ENCODE peak calls at places on chromosomes 6 and 20, in four cellular contexts. M is fibroblast of the aortic adventitia, Z is epithelial cell of esophagus, T is BE2C. N is an unnamed sample.

GRCh38 chr6:16409531-16410441 is 171.4 kb downstream of the GMPR start:
- DNase-seq in M (peak), Z (peak), T (peak), N (peak)

GRCh38 chr6:30548375-30548774 is 7.9 kb downstream of the GNL1 start:
- DNase-seq in M (peak), Z (no peak), T (no peak), N (peak)

GRCh38 chr20:43766395-43766794 is 39.6 kb upstream of the GTSF1L start:
- DNase-seq in M (no peak), Z (no peak), T (no peak), N (peak)

GRCh38 chr20:10078403-10078802 is 43.6 kb downstream of the ANKEF1 start:
- DNase-seq in M (no peak), Z (no peak), T (no peak), N (no peak)

GRCh38 chr20:62455929-62456328 is 19.9 kb downstream of the GATA5 start:
- DNase-seq in M (no peak), Z (no peak), T (peak), N (no peak)

GRCh38 chr6:169689247-169689646 is 12.6 kb downstream of the WDR27 start:
- DNase-seq in M (peak), Z (peak), T (no peak), N (peak)

GRCh38 chr20:61041481-61041880 is 210.6 kb upstream of the CDH4 start:
- DNase-seq in M (no peak), Z (no peak), T (no peak), N (no peak)

GRCh38 chr6:5995705-5996686 is 10.7 kb downstream of the NRN1 start:
- DNase-seq in M (peak), Z (peak), T (peak), N (peak)

GRCh38 chr6:159074120-159074684 is 29.4 kb upstream of the TAGAP start:
- DNase-seq in M (peak), Z (peak), T (peak), N (no peak)

GRCh38 chr6:1029196-1029595 is 282.7 kb upstream of the FOXQ1 start:
- DNase-seq in M (no peak), Z (no peak), T (no peak), N (no peak)

GRCh38 chr20:57659131-57659788 is 39.0 kb upstream of the ZBP1 start:
- DNase-seq in M (no peak), Z (no peak), T (no peak), N (no peak)

GRCh38 chr6:76351275-76351674 is 278.8 kb upstream of the IMPG1 start:
- DNase-seq in M (no peak), Z (peak), T (no peak), N (no peak)

GRCh38 chr6:159463440-159463839 is 229.6 kb downstream of the SOD2 start:
- DNase-seq in M (peak), Z (no peak), T (no peak), N (no peak)

GRCh38 chr6:140854363-140854762 is 1278.4 kb upstream of the GJE1 start:
- DNase-seq in M (peak), Z (no peak), T (no peak), N (no peak)

GRCh38 chr6:42028234-42029061 is 21.9 kb upstream of the TAF8 start:
- DNase-seq in M (peak), Z (peak), T (peak), N (peak)

GRCh38 chr6:103236923-103237322 is 1622.8 kb downstream of the HACE1 start:
- DNase-seq in M (no peak), Z (no peak), T (no peak), N (no peak)

GRCh38 chr6:86969573-86969972 is 32.2 kb downstream of the HTR1E start:
- DNase-seq in M (no peak), Z (peak), T (no peak), N (peak)

GRCh38 chr6:86937219-86938079 is at the start of gene HTR1E:
- DNase-seq in M (peak), Z (peak), T (peak), N (peak)

GRCh38 chr6:42301986-42302385 is 84.3 kb upstream of the MRPS10 start:
- DNase-seq in M (no peak), Z (no peak), T (no peak), N (no peak)

GRCh38 chr6:73525546-73526330 is 4.9 kb upstream of the EEF1A1 start:
- DNase-seq in M (peak), Z (no peak), T (no peak), N (no peak)

GRCh38 chr6:135066397-135066796 is 11.8 kb upstream of the HBS1L start:
- DNase-seq in M (no peak), Z (no peak), T (no peak), N (no peak)
- H3K4me3 ChIP-seq in M (no peak), Z (no peak), T (no peak), N (no peak)

DNA sequence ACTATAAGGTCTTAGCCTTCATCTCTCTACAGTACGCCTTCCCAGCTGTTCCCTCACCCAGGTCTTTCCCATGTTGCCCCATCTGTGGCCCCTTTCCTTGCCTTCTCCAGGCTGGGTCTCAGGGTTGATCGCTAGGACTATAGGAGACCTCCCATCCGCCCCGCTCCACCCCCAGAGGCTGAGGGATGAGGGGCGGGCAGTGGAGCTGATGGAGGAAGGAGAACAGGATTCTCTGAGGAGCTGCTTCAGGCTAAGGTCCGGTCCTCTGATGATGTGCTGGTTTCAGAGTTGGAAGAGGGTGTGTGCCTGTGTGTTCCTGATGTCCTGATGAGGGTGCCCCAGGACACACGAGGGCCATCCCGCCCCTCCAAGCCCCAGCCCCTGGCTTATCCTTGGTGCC is 154.8 kb upstream of the QKI start:
- DNase-seq in M (no peak), Z (no peak), T (no peak), N (no peak)
- H3K4me3 ChIP-seq in M (no peak), Z (no peak), T (no peak), N (no peak)

GRCh38 chr6:38040254-38040653 is 220.7 kb downstream of the ZFAND3 start:
- DNase-seq in M (no peak), Z (no peak), T (no peak), N (no peak)

GRCh38 chr6:38043259-38043753 is 223.8 kb downstream of the ZFAND3 start:
- DNase-seq in M (no peak), Z (no peak), T (no peak), N (no peak)

GRCh38 chr6:38047562-38047961 is 228.0 kb downstream of the ZFAND3 start:
- DNase-seq in M (no peak), Z (no peak), T (no peak), N (no peak)

DNA sequence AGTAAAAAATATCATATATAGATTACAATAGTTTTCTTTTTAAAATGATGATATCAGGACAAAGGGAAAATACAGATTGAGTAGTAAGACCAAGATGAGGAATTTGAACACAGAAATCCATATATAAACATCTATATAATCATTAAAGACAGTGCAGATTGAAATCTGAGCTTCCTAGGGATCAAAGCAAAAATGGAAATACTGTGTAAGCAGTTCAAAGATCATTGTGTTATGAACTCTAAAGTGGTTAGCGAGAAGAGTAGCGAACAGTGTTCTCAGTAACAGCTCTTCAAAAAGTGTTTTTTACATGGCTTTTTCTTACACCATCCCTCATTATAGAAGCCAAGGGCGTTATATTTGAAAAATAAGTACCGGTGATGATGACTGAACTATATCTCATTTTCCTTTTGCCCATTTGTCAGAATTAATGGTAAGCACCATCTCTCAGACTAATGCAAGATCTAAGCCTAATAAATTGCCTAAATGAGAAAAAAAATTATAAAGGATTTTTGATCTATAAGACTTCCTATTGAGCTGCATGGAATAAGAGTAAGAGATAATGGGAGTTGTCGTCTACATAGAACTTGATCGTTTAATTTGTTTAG is 226.3 kb downstream of the ZFAND3 start:
- DNase-seq in M (no peak), Z (no peak), T (no peak), N (no peak)
- H3K4me3 ChIP-seq in M (no peak), Z (no peak), T (no peak), N (no peak)

GRCh38 chr6:75280131-75280855 is 4.3 kb downstream of the TMEM30A start:
- DNase-seq in M (peak), Z (no peak), T (no peak), N (no peak)

GRCh38 chr6:75283907-75284284 is 696 bp downstream of the TMEM30A start:
- DNase-seq in M (no peak), Z (no peak), T (no peak), N (no peak)

GRCh38 chr6:75282706-75283105 is 1.9 kb downstream of the TMEM30A start:
- DNase-seq in M (no peak), Z (peak), T (no peak), N (no peak)

GRCh38 chr6:75279418-75279817 is 5.2 kb downstream of the TMEM30A start:
- DNase-seq in M (peak), Z (no peak), T (no peak), N (no peak)

GRCh38 chr6:75281643-75282042 is 2.9 kb downstream of the TMEM30A start:
- DNase-seq in M (no peak), Z (no peak), T (no peak), N (no peak)
- H3K4me3 ChIP-seq in M (peak), Z (peak), T (no peak), N (no peak)

DNA sequence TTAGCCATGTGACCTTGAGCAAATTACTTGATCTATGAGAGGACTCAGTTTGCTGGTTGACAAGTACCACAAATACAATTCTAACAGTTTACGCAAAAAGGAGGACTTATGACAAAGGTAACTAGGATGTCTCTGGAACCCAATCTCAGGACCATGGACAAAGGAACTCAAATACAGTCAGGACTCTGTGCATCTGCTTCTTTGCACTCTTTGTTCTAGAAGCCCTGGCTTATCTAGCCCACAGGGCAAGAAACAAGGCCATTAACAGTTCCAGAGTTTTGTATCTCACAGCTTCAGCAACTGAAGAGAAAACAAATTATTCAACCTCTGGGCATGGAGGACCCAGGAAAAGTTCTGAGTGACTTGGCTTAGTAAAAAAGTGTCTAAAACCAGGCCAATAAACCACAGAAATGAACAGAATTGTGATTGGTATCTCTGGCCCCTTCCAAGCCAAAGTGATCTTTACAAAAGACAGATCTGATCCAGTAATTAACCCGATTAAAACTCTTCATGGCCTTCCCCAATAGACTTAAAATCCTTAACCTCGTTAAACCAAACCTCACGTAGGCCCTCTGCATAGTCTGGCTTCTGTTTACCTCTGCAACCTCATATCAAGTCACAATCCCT is 5.9 kb downstream of the WASF1 start:
- DNase-seq in M (no peak), Z (peak), T (no peak), N (no peak)
- H3K4me3 ChIP-seq in M (no peak), Z (no peak), T (peak), N (no peak)

GRCh38 chr20:4171538-4172116 is 156.3 kb upstream of the RNF24 start:
- DNase-seq in M (peak), Z (no peak), T (no peak), N (no peak)
- H3K4me3 ChIP-seq in M (peak), Z (no peak), T (peak), N (no peak)

DNA sequence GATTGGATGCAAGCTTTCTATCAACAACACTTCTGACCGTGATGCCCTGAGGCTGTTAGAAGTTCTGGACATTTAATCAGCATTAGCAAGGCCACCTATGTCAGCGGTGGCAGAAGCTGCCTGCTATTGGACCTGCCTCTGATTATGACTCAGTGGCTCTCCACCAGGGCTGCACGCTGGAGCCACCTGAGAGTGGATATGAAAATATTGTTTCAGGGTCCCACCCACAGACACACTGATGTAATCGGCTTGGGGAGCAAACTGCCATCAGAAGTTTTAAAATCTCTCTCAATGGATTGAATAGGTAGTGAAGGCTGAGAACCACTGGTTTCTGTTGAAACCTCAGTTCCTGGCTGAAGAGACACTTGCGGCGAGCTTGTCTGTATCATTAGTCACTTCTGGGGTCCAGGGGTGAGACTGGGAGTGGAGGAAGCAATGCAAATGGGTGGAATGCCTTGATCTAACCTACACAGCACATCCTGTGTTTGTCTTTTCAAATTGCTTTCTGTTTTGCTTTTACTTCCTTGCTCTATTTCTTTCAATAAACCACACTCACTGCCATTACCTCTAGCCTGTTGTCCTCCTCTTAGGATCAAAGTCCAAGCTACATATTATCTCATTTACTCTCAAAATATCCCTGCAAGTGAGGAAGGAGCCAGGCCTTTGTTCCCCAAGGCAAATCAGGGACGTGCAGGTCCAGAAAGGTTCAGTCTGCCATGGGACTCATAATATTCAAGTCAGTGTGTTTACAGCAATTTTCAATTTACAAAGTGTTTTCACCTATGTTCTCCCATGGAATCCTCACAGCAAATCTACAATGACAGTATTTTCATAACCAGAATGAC is 4.2 kb downstream of the CLIC5 start:
- DNase-seq in M (no peak), Z (no peak), T (no peak), N (no peak)
- H3K4me3 ChIP-seq in M (no peak), Z (no peak), T (no peak), N (no peak)

DNA sequence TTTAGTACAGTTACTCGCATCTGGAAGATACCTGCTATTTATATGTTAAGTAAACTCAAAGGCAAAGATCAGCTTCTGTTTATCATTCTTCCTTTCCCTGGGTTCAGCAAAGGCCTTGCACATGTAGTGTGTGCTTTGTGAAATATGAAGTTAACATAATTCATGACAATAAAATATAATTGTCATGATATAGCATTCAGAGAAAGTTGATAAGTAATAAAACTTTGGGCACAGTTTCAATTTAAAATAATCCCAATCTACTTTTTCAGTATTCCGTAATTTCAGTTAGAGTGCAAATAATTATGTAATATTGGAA is 51.9 kb upstream of the ZNF217 start:
- DNase-seq in M (no peak), Z (no peak), T (no peak), N (no peak)
- H3K4me3 ChIP-seq in M (no peak), Z (no peak), T (no peak), N (no peak)

DNA sequence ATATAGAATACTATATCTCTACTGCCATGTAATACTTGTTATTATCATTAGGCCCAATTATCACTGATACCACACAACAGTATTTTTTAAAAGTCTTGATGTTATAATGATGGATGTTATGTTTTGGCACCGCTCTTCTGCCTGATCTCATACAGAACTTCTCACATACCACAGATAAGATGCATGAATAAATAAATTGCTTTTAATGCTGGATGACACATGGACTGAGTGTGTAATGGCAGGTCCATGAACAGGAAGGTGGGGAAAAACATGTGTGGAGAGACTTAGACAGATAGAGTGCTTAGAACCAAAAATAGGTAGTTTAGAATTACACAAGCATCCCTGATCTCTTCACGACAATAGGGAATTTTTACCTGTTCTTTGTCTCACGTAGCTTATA is 258.4 kb upstream of the MARCKS start:
- DNase-seq in M (peak), Z (no peak), T (no peak), N (no peak)
- H3K4me3 ChIP-seq in M (no peak), Z (no peak), T (no peak), N (no peak)

DNA sequence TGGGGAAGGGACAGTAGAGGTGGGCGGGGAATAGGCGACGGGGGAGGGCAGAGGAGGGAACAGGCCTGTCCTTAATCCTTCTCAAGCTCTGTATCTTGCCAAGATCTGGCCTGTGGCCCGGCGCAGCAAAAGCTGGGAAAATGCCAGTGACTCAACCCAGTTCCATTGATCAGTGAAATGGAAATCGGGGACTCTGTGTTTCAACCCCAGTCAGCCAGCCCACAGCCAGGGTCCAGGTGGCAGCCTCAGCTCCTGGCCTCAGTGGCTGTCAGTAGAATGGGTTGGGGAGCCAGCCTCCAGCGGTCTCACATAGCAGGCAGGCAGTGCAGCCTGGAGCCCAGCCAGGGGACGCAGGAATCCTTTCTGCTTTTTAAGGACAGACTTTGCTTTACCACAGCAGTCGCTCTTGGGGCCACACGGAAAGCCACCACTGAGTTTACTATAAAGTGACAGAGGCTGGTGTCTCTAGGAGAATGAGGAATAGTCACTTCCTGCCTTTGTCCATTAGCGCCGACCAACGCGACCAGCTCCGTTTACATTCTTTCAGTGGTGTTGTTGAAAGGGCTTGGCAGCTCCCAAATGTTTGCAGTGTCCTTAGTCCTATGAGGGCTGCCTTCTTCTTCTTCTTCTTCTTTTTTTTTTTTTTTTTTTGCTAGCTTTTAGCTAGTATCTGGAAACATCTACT is 128.1 kb downstream of the RIN2 start:
- DNase-seq in M (peak), Z (peak), T (no peak), N (peak)
- H3K4me3 ChIP-seq in M (peak), Z (no peak), T (no peak), N (no peak)